ENCODE peak calls at places on chromosomes 5 and 9, in four cellular contexts. R is GM12878, Z is A549, T is K562. K is an unnamed sample. For H3K4me1, the result is how much of the 10 kb centered on the place peaks cover.

GRCh38 chr9:79976501-79977444 is 405.0 kb downstream of the TLE4 start:
- DNase-seq in R (no peak), Z (no peak), T (no peak), K (no peak)

GRCh38 chr5:151082274-151082902 is 1.6 kb upstream of the TNIP1 start:
- DNase-seq in R (no peak), Z (peak), T (peak), K (peak)

GRCh38 chr9:23674016-23674585 is 151.9 kb downstream of the ELAVL2 start:
- DNase-seq in R (no peak), Z (no peak), T (no peak), K (no peak)

GRCh38 chr9:70079364-70080103 is 35.9 kb downstream of the MAMDC2 start:
- DNase-seq in R (no peak), Z (no peak), T (no peak), K (no peak)

GRCh38 chr9:121756477-121757285 is 105.2 kb downstream of the DAB2IP start:
- DNase-seq in R (no peak), Z (no peak), T (no peak), K (no peak)

GRCh38 chr9:91207889-91208651 is 153.6 kb downstream of the AUH start:
- DNase-seq in R (peak), Z (no peak), T (no peak), K (peak)

GRCh38 chr9:2242778-2243395 is 227.7 kb downstream of the SMARCA2 start:
- DNase-seq in R (no peak), Z (no peak), T (no peak), K (no peak)

GRCh38 chr5:133376986-133377385 is 235.4 kb downstream of the FSTL4 start:
- DNase-seq in R (no peak), Z (no peak), T (no peak), K (no peak)

GRCh38 chr5:10461904-10462542 is 20.3 kb downstream of the ROPN1L start:
- DNase-seq in R (no peak), Z (no peak), T (no peak), K (no peak)

GRCh38 chr9:88533951-88534455 is 975 bp upstream of the NXNL2 start:
- DNase-seq in R (no peak), Z (peak), T (peak), K (no peak)

GRCh38 chr5:128441923-128442322 is 96.1 kb downstream of the FBN2 start:
- DNase-seq in R (no peak), Z (no peak), T (no peak), K (no peak)

GRCh38 chr5:98461485-98461884 is 312.0 kb upstream of the RGMB start:
- DNase-seq in R (no peak), Z (no peak), T (no peak), K (no peak)

GRCh38 chr5:176742246-176743105 is 67.9 kb upstream of the UNC5A start:
- DNase-seq in R (no peak), Z (no peak), T (no peak), K (no peak)

GRCh38 chr5:143543358-143544255 is 140.1 kb upstream of the NR3C1 start:
- DNase-seq in R (no peak), Z (peak), T (no peak), K (peak)

GRCh38 chr9:129938291-129938979 is 103.2 kb downstream of the USP20 start:
- DNase-seq in R (no peak), Z (no peak), T (no peak), K (no peak)

GRCh38 chr5:149576021-149576420 is 5.3 kb upstream of the ARHGEF37 start:
- DNase-seq in R (no peak), Z (no peak), T (no peak), K (no peak)

GRCh38 chr9:125966959-125967711 is 220.0 kb downstream of the PBX3 start:
- DNase-seq in R (no peak), Z (no peak), T (no peak), K (no peak)

GRCh38 chr9:118271936-118272335 is 567.7 kb downstream of the TLR4 start:
- DNase-seq in R (no peak), Z (no peak), T (no peak), K (no peak)

GRCh38 chr9:87292449-87293191 is 205.0 kb upstream of the DAPK1 start:
- DNase-seq in R (no peak), Z (no peak), T (no peak), K (no peak)

GRCh38 chr9:22975921-22976320 is 529.3 kb downstream of the DMRTA1 start:
- DNase-seq in R (no peak), Z (no peak), T (no peak), K (no peak)

GRCh38 chr9:33374634-33375237 is 27.6 kb downstream of the AQP7 start:
- DNase-seq in R (no peak), Z (peak), T (peak), K (peak)

GRCh38 chr5:79983618-79984017 is 7.4 kb downstream of the MTX3 start:
- DNase-seq in R (no peak), Z (no peak), T (no peak), K (no peak)

GRCh38 chr5:77229887-77230286 is 19.4 kb downstream of the PDE8B start:
- DNase-seq in R (no peak), Z (no peak), T (no peak), K (no peak)

GRCh38 chr5:154486427-154486866 is 8.4 kb upstream of the HAND1 start:
- DNase-seq in R (no peak), Z (no peak), T (no peak), K (no peak)

GRCh38 chr5:132661231-132662003 is 3.4 kb downstream of the IL13 start:
- DNase-seq in R (no peak), Z (no peak), T (peak), K (no peak)

GRCh38 chr5:164345173-164345572 is 839.8 kb downstream of the MAT2B start:
- DNase-seq in R (no peak), Z (no peak), T (no peak), K (no peak)

GRCh38 chr9:132768932-132769894 is 98.9 kb downstream of the GTF3C4 start:
- DNase-seq in R (peak), Z (peak), T (peak), K (peak)

DNA sequence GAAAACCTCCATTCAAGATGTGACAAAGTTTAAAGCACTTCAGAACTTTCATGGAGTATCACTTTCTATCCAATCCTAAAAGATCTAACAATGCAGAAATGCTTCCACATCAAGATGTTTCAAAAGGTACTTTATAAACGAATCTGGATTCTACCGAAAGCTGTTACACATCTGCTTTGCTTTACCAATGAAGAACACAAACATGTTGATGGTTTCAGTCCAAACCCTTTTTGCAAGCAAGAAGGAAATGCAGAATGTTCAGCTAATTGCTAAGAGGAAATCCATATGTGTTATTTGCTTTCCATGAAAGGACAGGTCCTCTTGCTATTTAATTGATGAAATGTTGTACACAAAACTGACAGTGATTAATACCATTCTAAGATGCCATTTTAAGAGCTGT is 419.6 kb downstream of the EFNA5 start:
- DNase-seq in R (no peak), Z (no peak), T (no peak), K (no peak)
- TF ChIP-seq SMC3 in R (no peak), Z (no peak), T (no peak), K (no peak)

GRCh38 chr5:38968665-38969064 is 105.5 kb downstream of the RICTOR start:
- DNase-seq in R (no peak), Z (no peak), T (no peak), K (no peak)
- TF ChIP-seq KDM1A in R (no peak), Z (no peak), T (no peak), K (no peak)

DNA sequence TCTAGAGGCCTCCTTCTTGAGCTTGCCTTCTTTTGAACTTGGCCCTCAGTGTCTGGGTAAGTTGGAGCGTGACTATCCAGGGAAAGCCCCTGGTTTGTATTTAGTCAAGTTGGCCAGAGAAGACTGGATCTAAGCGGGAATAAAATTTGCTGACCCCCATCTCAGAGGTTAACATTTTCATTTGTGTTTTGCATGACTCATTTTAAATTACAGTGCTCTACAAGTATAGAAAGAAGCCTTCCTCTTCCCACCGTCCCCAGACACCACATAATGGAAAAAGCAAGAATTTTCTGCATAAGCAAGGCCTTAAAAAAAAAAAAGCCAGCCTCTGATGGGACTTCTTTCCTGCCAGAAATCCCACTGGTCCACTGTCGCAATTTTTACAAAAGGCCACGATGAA is 27.2 kb downstream of the PIK3R1 start:
- DNase-seq in R (no peak), Z (no peak), T (no peak), K (no peak)
- H3K4me1 ChIP-seq in R (under half), Z (under half), T (under half), K (half or more)

GRCh38 chr9:137760426-137760825 is 117.2 kb upstream of the CACNA1B start:
- DNase-seq in R (no peak), Z (no peak), T (no peak), K (no peak)
- TF ChIP-seq SMC3 in R (no peak), Z (no peak), T (no peak), K (no peak)

GRCh38 chr9:135403733-135404450 is 75.7 kb upstream of the PPP1R26 start:
- DNase-seq in R (no peak), Z (no peak), T (no peak), K (no peak)
- TF ChIP-seq KDM1A in R (no peak), Z (no peak), T (no peak), K (no peak)

GRCh38 chr9:105447814-105448812 is at the start of gene FSD1L:
- DNase-seq in R (peak), Z (peak), T (peak), K (peak)
- H3K4me1 ChIP-seq in R (under half), Z (under half), T (under half), K (half or more)

DNA sequence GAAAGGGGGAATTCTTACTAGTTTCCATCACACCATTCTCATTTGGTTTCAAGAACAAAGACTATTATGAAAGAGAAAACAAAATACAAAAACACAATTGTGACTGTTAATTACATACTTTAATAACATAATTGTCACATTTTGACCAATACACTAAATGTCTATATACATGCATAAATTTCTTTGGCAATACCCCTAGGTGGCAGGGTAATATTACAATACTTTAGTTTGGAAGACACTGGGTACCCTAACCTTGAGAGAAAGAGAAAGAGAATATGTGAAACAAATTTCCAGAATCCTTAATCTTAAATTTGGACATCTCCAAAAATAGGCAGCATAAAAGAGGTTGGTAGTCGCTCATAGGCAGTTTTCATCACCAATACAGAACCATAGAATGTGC is 619.6 kb upstream of the ADAMTS16 start:
- DNase-seq in R (no peak), Z (no peak), T (no peak), K (no peak)
- TF ChIP-seq SMC3 in R (no peak), Z (no peak), T (no peak), K (no peak)

GRCh38 chr9:113572076-113572861 is 108.7 kb downstream of the RGS3 start:
- DNase-seq in R (no peak), Z (no peak), T (peak), K (no peak)

GRCh38 chr9:113568481-113569321 is 105.2 kb downstream of the RGS3 start:
- DNase-seq in R (no peak), Z (no peak), T (no peak), K (no peak)

GRCh38 chr9:113570106-113570505 is 106.6 kb downstream of the RGS3 start:
- DNase-seq in R (no peak), Z (no peak), T (no peak), K (no peak)

GRCh38 chr9:113569472-113570060 is 106.0 kb downstream of the RGS3 start:
- DNase-seq in R (no peak), Z (no peak), T (no peak), K (no peak)

DNA sequence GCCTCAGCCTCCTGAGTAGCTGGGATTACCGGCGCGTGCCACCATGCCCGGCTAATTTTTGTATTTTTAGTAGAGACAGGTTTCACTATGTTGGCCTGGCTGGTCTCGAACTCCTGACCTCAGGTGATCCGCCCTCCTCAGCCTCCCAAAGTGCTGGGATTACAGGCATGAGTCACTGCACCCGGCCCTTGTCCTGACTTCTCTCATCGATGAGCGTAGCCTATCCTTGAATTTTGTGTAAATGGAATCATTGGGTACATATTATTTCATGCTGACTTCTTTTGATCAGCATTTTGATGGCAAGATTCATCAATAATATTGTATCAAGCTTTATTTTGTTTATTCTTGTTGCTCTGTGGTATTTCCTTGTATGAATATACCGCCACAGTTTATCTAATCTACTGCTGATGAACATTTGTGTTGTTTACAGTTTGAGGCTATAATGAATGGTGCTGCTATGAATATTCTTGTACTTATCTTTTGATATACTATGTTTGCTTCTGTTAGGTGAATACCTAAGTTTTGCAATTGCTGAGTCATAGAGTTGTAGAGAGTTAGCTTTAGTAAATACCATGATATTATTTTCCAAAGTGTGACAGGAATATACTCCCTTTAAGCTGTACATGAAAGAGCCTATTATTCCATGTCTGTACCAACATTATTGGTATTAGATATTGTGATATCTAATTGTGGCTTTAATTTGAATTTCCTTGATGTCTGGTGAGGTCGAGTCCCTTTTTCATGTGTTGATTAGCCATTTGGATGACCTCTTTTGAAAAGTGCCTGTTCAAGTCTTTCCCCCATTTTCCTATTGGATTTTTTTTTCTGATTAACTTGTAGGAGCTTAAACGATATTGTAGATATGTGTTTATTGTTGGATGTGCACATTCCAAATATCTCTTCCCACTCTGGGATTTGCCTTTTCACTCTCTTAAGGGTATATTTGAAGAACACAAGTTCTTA is 107.5 kb downstream of the RGS3 start:
- DNase-seq in R (no peak), Z (no peak), T (no peak), K (no peak)
- TF ChIP-seq KDM1A in R (no peak), Z (no peak), T (no peak), K (no peak)

GRCh38 chr5:113128082-113128481 is 151.5 kb downstream of the DCP2 start:
- DNase-seq in R (no peak), Z (no peak), T (no peak), K (no peak)
- H3K4me1 ChIP-seq in R (under half), Z (under half), T (under half), K (under half)

GRCh38 chr5:73218552-73219171 is 45.7 kb downstream of the TMEM174 start:
- DNase-seq in R (no peak), Z (peak), T (no peak), K (no peak)
- TF ChIP-seq SMC3 in R (no peak), Z (peak), T (no peak), K (no peak)